ENCODE peak calls at places on chromosomes 12 and 14, in eight cellular contexts. C, L, H, B, M, S, F and R are unnamed samples.
A peak's percentile ranks its signal among the peaks of the same experiment; 100 is the strongest.

GRCh38 chr14:94373708-94374107 is 14.7 kb downstream of the SERPINA1 start:
- DNase-seq in C (no peak), M (no peak), H (no peak), L (no peak), S (peak; percentile 90), B (no peak), F (no peak), R (no peak)

GRCh38 chr12:94644622-94645021 is 5.7 kb downstream of the TMCC3 start:
- DNase-seq in F (no peak), H (no peak), L (no peak), S (peak; percentile 29), B (no peak), M (peak; percentile 57), C (no peak), R (peak; percentile 25)

GRCh38 chr12:50845021-50845647 is 2.4 kb downstream of the TMPRSS12 start:
- DNase-seq in L (no peak), M (no peak), F (no peak), H (no peak), S (no peak), B (no peak), C (no peak), R (no peak)

GRCh38 chr12:50243507-50243906 is 39.8 kb downstream of the LIMA1 start:
- DNase-seq in S (no peak), M (no peak), C (no peak), F (no peak), L (no peak), B (no peak), H (no peak), R (no peak)

GRCh38 chr14:104941508-104942365 is 17.1 kb downstream of the PLD4 start:
- DNase-seq in L (no peak), M (peak; percentile 35), H (peak; percentile 11), F (no peak), C (peak; percentile 3), S (no peak), B (no peak), R (no peak)

GRCh38 chr12:6069452-6070093 is 54.9 kb downstream of the VWF start:
- DNase-seq in B (peak; percentile 45), C (peak; percentile 48), H (no peak), S (peak; percentile 81), F (no peak), M (no peak), L (no peak), R (no peak)

GRCh38 chr14:78143489-78144145 is 26.6 kb upstream of the NRXN3 start:
- DNase-seq in C (no peak), S (peak; percentile 65), F (no peak), L (no peak), B (no peak), M (no peak), H (no peak), R (no peak)

GRCh38 chr12:38392584-38393144 is 76.1 kb downstream of the ALG10B start:
- DNase-seq in F (no peak), H (no peak), S (peak; percentile 63), B (no peak), L (no peak), C (no peak), M (no peak), R (no peak)

GRCh38 chr14:45785240-45785639 is 532.2 kb upstream of the MIS18BP1 start:
- DNase-seq in H (no peak), F (no peak), L (no peak), B (no peak), M (no peak), C (no peak), S (no peak), R (no peak)

GRCh38 chr12:1855241-1855640 is 34.9 kb downstream of the LRTM2 start:
- DNase-seq in B (no peak), F (no peak), S (no peak), C (no peak), L (no peak), H (no peak), M (no peak), R (no peak)

GRCh38 chr14:32588448-32589320 is 259.6 kb downstream of the AKAP6 start:
- DNase-seq in C (no peak), H (no peak), L (no peak), B (no peak), S (no peak), F (peak; percentile 70), M (no peak), R (no peak)

GRCh38 chr12:13165578-13166120 is 30.9 kb upstream of the EMP1 start:
- DNase-seq in S (peak; percentile 86), C (peak; percentile 55), M (peak; percentile 77), H (peak; percentile 54), B (peak; percentile 86), F (no peak), L (peak; percentile 88), R (peak; percentile 89)
- H3K4me3 ChIP-seq in S (no peak overlapping the region), C (no peak overlapping the region), M (no peak overlapping the region), H (no peak overlapping the region), B (no peak overlapping the region), F (no peak overlapping the region), L (no peak overlapping the region), R (no peak overlapping the region)

GRCh38 chr12:130461868-130462557 is 124.3 kb downstream of the PIWIL1 start:
- DNase-seq in F (no peak), B (no peak), H (no peak), C (no peak), L (peak; percentile 71), S (no peak), M (no peak), R (no peak)
- H3K36me3 ChIP-seq in F (no peaks in the 10 kb centered on the region), B (no peaks in the 10 kb centered on the region), H (no peaks in the 10 kb centered on the region), C (no peaks in the 10 kb centered on the region), L (no peaks in the 10 kb centered on the region), S (no peaks in the 10 kb centered on the region), M (no peaks in the 10 kb centered on the region), R (no peaks in the 10 kb centered on the region)

GRCh38 chr12:128268348-128268725 is 1.4 kb downstream of the TMEM132C start:
- DNase-seq in S (no peak), L (peak; percentile 66), H (no peak), F (no peak), B (no peak), M (no peak), C (no peak), R (no peak)
- H3K4me3 ChIP-seq in S (no peak overlapping the region), L (peak overlapping the region; percentile 9), H (peak overlapping the region; percentile 56), F (no peak overlapping the region), B (no peak overlapping the region), M (peak overlapping the region; percentile 39), C (peak overlapping the region; percentile 48), R (no peak overlapping the region)

GRCh38 chr14:92563359-92563758 is 49.8 kb downstream of the RIN3 start:
- DNase-seq in H (no peak), B (no peak), C (no peak), F (no peak), M (no peak), L (no peak), S (no peak), R (no peak)

GRCh38 chr14:92559486-92559885 is 45.9 kb downstream of the RIN3 start:
- DNase-seq in M (no peak), H (no peak), F (no peak), S (no peak), L (no peak), B (no peak), C (no peak), R (no peak)

GRCh38 chr14:92564361-92565039 is 50.9 kb downstream of the RIN3 start:
- DNase-seq in L (peak; percentile 83), H (peak; percentile 36), B (no peak), S (no peak), F (no peak), C (no peak), M (peak; percentile 56), R (no peak)

GRCh38 chr14:92560106-92560865 is 46.7 kb downstream of the RIN3 start:
- DNase-seq in F (no peak), B (no peak), H (no peak), C (no peak), M (no peak), L (no peak), S (no peak), R (no peak)

DNA sequence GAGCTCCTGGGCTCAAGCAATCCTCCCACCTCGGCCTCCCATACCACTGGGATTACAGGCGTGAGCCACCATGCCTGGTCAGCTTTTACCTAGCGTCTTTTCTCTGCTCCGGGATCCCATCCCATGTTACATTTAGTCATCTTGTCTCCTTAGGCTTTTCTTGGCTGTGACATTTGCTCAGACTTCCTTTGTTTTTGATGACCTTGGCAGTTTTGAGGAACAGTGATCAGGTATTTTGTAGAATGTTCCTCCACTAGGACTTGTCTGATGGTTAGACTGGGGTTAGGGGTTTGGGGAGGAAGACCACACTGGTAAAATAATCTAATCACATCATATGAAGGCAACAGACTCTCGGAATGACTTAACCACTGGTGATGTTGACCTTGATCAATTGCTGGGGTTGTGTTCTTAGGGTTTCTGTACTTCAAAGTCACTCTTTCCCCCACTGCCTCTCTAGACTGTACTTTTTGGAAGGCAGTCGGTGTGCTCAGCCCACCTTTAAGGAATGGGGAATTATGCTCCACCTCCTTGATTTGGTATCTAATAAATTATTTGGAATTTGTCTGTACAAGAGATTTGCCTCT is 48.4 kb downstream of the RIN3 start:
- DNase-seq in H (no peak), L (no peak), F (no peak), B (no peak), C (no peak), M (no peak), S (no peak), R (no peak)
- H3K36me3 ChIP-seq in H (peaks cover 32% of the 10 kb centered on the region), L (no peaks in the 10 kb centered on the region), F (no peaks in the 10 kb centered on the region), B (peaks cover 12% of the 10 kb centered on the region), C (no peaks in the 10 kb centered on the region), M (no peaks in the 10 kb centered on the region), S (no peaks in the 10 kb centered on the region), R (no peaks in the 10 kb centered on the region)

DNA sequence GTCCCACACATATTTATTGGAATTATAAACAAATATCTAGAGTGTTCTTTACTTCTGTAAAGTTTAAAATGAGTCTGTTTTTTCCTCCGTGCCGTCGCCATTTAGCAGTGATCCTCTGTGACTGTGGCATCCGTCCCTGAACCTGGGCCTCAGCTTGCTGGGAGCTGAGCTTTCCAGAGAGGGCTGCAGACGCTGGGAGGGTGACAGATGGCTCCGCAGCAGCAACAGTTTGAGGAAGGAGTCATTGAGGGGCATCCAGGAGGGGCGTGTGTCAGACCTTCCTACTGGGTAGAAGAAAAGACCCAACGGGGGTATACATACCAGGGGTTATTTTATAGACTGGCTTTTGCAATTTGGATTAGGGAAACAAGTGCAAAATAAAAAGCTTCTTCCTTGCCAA is 47.9 kb downstream of the NEUROD4 start:
- DNase-seq in F (no peak), H (no peak), M (no peak), C (no peak), S (no peak), B (no peak), L (no peak), R (no peak)
- H3K4me3 ChIP-seq in F (no peak overlapping the region), H (no peak overlapping the region), M (no peak overlapping the region), C (no peak overlapping the region), S (no peak overlapping the region), B (no peak overlapping the region), L (no peak overlapping the region), R (no peak overlapping the region)

GRCh38 chr12:114678718-114679117 is 5.3 kb downstream of the TBX3 start:
- DNase-seq in H (no peak), M (no peak), L (no peak), C (no peak), B (no peak), S (no peak), F (no peak), R (peak; percentile 44)
- H3K36me3 ChIP-seq in H (peaks cover 59% of the 10 kb centered on the region), M (peaks cover 6% of the 10 kb centered on the region), L (no peaks in the 10 kb centered on the region), C (no peaks in the 10 kb centered on the region), B (peaks cover 12% of the 10 kb centered on the region), S (peaks cover 36% of the 10 kb centered on the region), F (no peaks in the 10 kb centered on the region), R (peaks cover 32% of the 10 kb centered on the region)